ENCODE peak calls at places on chromosomes 6 and 20, in six cellular contexts. N is GM12891, V is H1, Z is HepG2, E is K562, U is GM12878. Y is an unnamed sample.

GRCh38 chr20:63167026-63167917 is 48.7 kb downstream of the YTHDF1 start:
- DNase-seq in N (no peak), V (no peak), U (no peak), E (peak), Z (no peak), Y (no peak)

GRCh38 chr20:50213531-50214106 is 23.0 kb downstream of the CEBPB start:
- DNase-seq in U (no peak), E (no peak), Z (no peak), V (no peak), N (no peak), Y (no peak)

GRCh38 chr6:92538296-92538695 is 881.1 kb downstream of the EPHA7 start:
- DNase-seq in V (no peak), Z (no peak), U (no peak), N (no peak), E (no peak), Y (no peak)

GRCh38 chr6:105896052-105896820 is 189.9 kb upstream of the PRDM1 start:
- DNase-seq in N (no peak), Z (peak), V (no peak), U (no peak), E (peak), Y (no peak)

GRCh38 chr6:163780993-163781392 is 366.5 kb downstream of the QKI start:
- DNase-seq in Z (no peak), V (no peak), E (no peak), U (no peak), N (no peak), Y (no peak)

GRCh38 chr6:26129656-26130055 is 42.4 kb downstream of the HFE start:
- DNase-seq in U (no peak), E (no peak), Z (no peak), V (no peak), N (no peak), Y (no peak)

GRCh38 chr20:49987015-49987867 is 4.5 kb downstream of the SNAI1 start:
- DNase-seq in N (no peak), E (peak), V (no peak), U (no peak), Z (no peak), Y (no peak)

GRCh38 chr6:138465007-138465645 is 34.2 kb downstream of the NHSL1 start:
- DNase-seq in V (no peak), E (no peak), Z (peak), U (no peak), N (no peak), Y (no peak)

GRCh38 chr6:66930559-66931290 is 1223.7 kb upstream of the EYS start:
- DNase-seq in Z (no peak), V (no peak), N (no peak), E (no peak), U (no peak), Y (no peak)

GRCh38 chr20:24685736-24686135 is 216.3 kb downstream of the SYNDIG1 start:
- DNase-seq in V (no peak), N (no peak), E (no peak), U (no peak), Z (no peak), Y (no peak)

GRCh38 chr20:48656661-48657211 is 171.1 kb downstream of the PREX1 start:
- DNase-seq in Z (peak), N (no peak), V (peak), U (no peak), E (peak), Y (no peak)

GRCh38 chr6:151379933-151380847 is 11.2 kb downstream of the ZBTB2 start:
- DNase-seq in E (no peak), V (no peak), U (no peak), Z (no peak), N (no peak), Y (peak)

GRCh38 chr6:151380848-151381205 is 10.5 kb downstream of the ZBTB2 start:
- DNase-seq in N (no peak), E (no peak), V (no peak), U (no peak), Z (no peak), Y (no peak)

GRCh38 chr6:151385177-151385576 is 6.2 kb downstream of the ZBTB2 start:
- DNase-seq in E (no peak), N (no peak), V (no peak), Z (no peak), U (no peak), Y (no peak)

GRCh38 chr6:151384151-151384550 is 7.2 kb downstream of the ZBTB2 start:
- DNase-seq in Z (no peak), U (no peak), V (no peak), N (no peak), E (no peak), Y (no peak)

GRCh38 chr6:151381722-151382121 is 9.6 kb downstream of the ZBTB2 start:
- DNase-seq in V (no peak), Z (no peak), N (no peak), E (no peak), U (no peak), Y (no peak)
- TF ChIP-seq TAF1 in V (no peak), Z (no peak), N (no peak), E (no peak), U (no peak), Y (no peak)

GRCh38 chr6:44010411-44011349 is 116.6 kb downstream of the MRPL14 start:
- DNase-seq in N (no peak), U (no peak), V (no peak), E (no peak), Z (no peak), Y (no peak)
- TF ChIP-seq POLR2A in N (no peak), U (no peak), V (no peak), E (no peak), Z (no peak), Y (no peak)

DNA sequence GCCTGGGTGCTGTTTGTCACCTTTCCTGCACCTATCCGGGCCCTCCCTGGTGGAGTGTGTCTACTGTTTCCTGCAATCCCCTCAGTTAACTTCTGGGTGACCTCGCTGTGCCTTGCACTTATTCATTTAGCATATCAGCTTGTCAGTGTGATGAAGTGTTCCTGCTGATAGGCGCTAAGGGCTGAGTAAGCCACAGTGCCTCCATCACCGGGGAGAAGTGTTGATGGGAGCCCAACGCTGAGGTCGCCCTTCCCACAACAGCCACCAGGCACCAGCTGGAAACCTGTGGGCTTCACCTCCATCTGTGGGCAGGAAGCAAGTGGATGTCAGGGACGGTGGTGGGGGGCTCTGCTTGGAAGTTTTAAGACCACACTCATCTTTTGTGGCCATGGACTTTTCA is 169.5 kb downstream of the TSHZ2 start:
- DNase-seq in E (no peak), Z (no peak), N (no peak), U (no peak), V (no peak), Y (no peak)
- TF ChIP-seq TAF1 in E (no peak), Z (no peak), N (no peak), U (no peak), V (no peak), Y (no peak)

GRCh38 chr6:32178547-32179440 is 589 bp downstream of the RNF5 start:
- DNase-seq in N (no peak), E (peak), U (no peak), V (no peak), Z (no peak), Y (no peak)

GRCh38 chr6:32177788-32178546 is at the start of gene RNF5:
- DNase-seq in U (peak), N (peak), V (peak), Z (peak), E (peak), Y (peak)

GRCh38 chr6:32176476-32177181 is 745 bp upstream of the AGPAT1 start:
- DNase-seq in Z (no peak), N (no peak), E (peak), V (peak), U (no peak), Y (no peak)

GRCh38 chr6:32175711-32176475 is at the start of gene AGPAT1:
- DNase-seq in U (peak), Z (peak), E (peak), N (peak), V (peak), Y (peak)

GRCh38 chr6:32177182-32177787 is 920 bp upstream of the RNF5 start:
- DNase-seq in E (peak), N (no peak), U (no peak), Z (no peak), V (peak), Y (no peak)
- TF ChIP-seq POLR2A in E (peak), N (no peak), U (peak), Z (peak), V (peak), Y (no peak)

DNA sequence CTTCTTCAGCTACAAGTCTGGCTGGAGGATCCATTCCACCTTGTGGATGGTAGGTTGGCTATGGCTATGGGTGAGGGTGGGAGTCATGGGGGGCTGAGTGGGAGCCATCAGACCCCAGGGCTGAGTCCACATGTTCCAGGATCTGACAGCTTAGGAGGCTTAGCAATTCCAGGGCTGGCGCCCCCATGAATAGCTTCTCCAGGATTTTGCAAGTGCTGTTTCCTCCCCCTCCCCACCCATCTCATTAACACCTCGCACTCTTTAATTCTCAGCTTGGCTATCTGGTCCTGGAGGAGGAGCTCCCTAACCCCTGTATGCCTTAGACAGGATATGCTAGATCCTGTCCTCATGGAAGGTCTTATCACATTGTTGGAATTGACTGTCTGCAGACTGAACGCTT is 39.0 kb upstream of the ANGPT4 start:
- DNase-seq in V (no peak), U (no peak), E (no peak), N (no peak), Z (no peak), Y (no peak)
- TF ChIP-seq TAF1 in V (no peak), U (no peak), E (no peak), N (no peak), Z (no peak), Y (no peak)

DNA sequence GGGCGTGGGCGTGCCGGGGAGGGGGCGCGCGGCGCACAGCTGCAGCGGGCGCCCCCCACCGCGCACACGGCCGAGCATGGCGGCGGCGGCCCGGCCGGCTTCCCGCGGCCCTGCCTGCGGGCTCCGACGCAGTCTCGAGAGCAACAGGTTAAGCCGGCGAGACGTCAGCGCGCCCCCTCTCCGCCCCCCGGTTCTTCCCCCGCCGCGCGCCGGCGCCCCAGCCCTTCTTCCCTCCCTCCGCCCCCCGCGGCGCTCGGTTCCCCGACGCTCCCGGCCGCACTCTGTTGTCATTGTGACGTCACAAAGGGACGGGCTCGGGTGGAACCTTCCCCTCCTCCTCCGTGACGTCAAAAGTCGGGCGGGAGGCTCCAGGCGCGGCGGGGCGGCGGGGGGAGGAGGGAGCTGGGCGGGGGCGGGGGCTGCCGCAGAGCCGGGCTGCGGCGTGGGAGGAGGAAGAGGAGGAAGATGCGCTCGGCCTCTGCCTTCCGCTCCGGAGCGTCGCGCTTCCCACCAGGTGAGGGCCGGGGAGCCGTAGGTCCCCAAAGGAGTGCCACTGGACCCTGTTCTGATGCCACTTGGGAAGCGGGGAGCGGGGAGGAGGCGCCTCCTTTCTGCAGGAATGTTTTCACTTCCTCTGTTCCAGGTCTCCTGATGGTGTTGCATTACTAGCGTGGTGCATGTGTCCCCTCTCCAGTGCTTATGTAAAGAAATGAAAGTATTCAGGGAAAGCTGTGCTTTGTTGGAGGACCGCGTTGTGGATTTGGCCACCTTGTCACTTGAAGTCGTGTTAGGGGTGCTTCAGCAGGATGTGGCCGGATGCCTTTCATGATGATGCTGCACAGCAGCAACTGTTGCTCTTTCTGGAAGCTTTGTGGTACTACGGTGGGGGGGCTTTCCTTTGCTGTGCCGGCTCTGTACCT is 2.8 kb downstream of the JARID2 start:
- DNase-seq in Z (peak), E (peak), N (peak), U (peak), V (peak), Y (peak)
- TF ChIP-seq POLR2A in Z (peak), E (peak), N (no peak), U (peak), V (no peak), Y (peak)

DNA sequence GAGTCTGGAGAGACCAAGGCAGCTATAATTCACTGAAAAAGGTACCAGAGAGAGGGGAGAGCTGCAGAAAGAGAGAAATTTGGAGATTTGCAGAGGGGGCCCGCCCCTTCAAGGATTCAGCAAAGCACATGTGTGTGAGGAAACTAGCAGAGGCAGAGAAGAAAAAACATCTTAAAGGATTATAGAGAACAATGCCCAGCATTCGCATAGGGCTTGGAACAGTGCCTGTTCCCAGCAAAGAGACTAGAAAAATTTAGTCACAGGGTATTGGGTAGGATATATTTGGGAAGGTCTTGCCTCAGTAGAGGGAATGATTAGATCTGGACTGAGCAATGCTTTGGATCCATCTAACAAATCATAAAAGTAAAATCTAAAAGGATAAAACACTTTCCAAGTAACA is 44.0 kb downstream of the SRPK1 start:
- DNase-seq in V (no peak), U (no peak), Z (no peak), N (no peak), E (no peak), Y (no peak)
- TF ChIP-seq TAF1 in V (no peak), U (no peak), Z (no peak), N (no peak), E (no peak), Y (no peak)

GRCh38 chr20:19819149-19819548 is 61.1 kb downstream of the RIN2 start:
- DNase-seq in N (no peak), E (no peak), V (no peak), U (no peak), Z (peak), Y (no peak)
- TF ChIP-seq POLR2A in N (no peak), E (no peak), V (no peak), U (no peak), Z (no peak), Y (no peak)

DNA sequence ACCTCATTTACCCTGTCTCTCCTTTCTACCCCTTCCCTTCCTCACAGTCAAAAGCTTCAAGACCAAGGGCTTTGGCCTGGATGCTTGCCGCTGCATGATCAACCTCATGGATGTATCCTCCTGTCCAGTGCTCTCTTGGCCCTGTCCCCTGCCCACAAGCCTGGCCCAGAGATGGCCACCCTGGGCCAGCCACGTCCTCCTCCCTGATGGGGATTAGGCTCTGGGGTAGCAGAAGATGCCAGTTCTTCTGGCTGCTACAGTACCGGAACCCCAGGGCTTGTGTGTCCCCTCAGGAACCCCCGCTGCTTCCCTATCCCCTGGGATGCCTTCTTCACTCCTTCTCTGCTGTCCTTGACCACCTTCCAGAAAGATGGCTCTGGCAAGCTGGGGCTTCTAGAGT is 22.3 kb downstream of the CAPN11 start:
- DNase-seq in V (no peak), N (no peak), Z (no peak), E (no peak), U (no peak), Y (no peak)
- TF ChIP-seq TAF1 in V (no peak), N (no peak), Z (no peak), E (no peak), U (no peak), Y (no peak)

GRCh38 chr20:23050847-23051627 is 1.6 kb upstream of the THBD start:
- DNase-seq in E (peak), V (peak), N (peak), Z (no peak), U (no peak), Y (no peak)
- TF ChIP-seq POLR2A in E (peak), V (no peak), N (no peak), Z (no peak), U (no peak), Y (no peak)

Y was measured in GM12892.